ENCODE peak calls at places on chromosomes 5 and 9, in five cellular contexts. One of them, this sample, is unnamed.

GRCh38 chr9:77432053-77432452 is 216.1 kb downstream of the GNA14 start:
- DNase-seq in mucosa of descending colon: no peak
- DNase-seq in A549: no peak
- DNase-seq in heart right ventricle: no peak
- DNase-seq in aorta: no peak
- DNase-seq in this sample: no peak

GRCh38 chr9:102069969-102070368 is 331.5 kb upstream of the GRIN3A start:
- DNase-seq in mucosa of descending colon: no peak
- DNase-seq in A549: no peak
- DNase-seq in heart right ventricle: no peak
- DNase-seq in aorta: no peak
- DNase-seq in this sample: no peak

GRCh38 chr5:157607371-157608161 is 32.0 kb upstream of the ADAM19 start:
- DNase-seq in mucosa of descending colon: peak
- DNase-seq in A549: peak
- DNase-seq in heart right ventricle: no peak
- DNase-seq in aorta: no peak
- DNase-seq in this sample: peak

GRCh38 chr5:124599048-124599973 is 147.1 kb downstream of the ZNF608 start:
- DNase-seq in mucosa of descending colon: no peak
- DNase-seq in A549: peak
- DNase-seq in heart right ventricle: no peak
- DNase-seq in aorta: no peak
- DNase-seq in this sample: peak

GRCh38 chr9:126637002-126637849 is 23.5 kb downstream of the LMX1B start:
- DNase-seq in mucosa of descending colon: no peak
- DNase-seq in A549: no peak
- DNase-seq in heart right ventricle: no peak
- DNase-seq in aorta: no peak
- DNase-seq in this sample: no peak

GRCh38 chr5:88140396-88140862 is 128.2 kb downstream of the TMEM161B start:
- DNase-seq in mucosa of descending colon: no peak
- DNase-seq in A549: no peak
- DNase-seq in heart right ventricle: no peak
- DNase-seq in aorta: peak
- DNase-seq in this sample: no peak

GRCh38 chr5:113147088-113147487 is 170.5 kb downstream of the DCP2 start:
- DNase-seq in mucosa of descending colon: no peak
- DNase-seq in A549: no peak
- DNase-seq in heart right ventricle: no peak
- DNase-seq in aorta: no peak
- DNase-seq in this sample: peak

GRCh38 chr9:18721267-18722079 is 247.5 kb downstream of the ADAMTSL1 start:
- DNase-seq in mucosa of descending colon: no peak
- DNase-seq in A549: no peak
- DNase-seq in heart right ventricle: no peak
- DNase-seq in aorta: no peak
- DNase-seq in this sample: no peak

GRCh38 chr9:102518324-102518723 is 476.8 kb upstream of the CYLC2 start:
- DNase-seq in mucosa of descending colon: no peak
- DNase-seq in A549: no peak
- DNase-seq in heart right ventricle: no peak
- DNase-seq in aorta: no peak
- DNase-seq in this sample: no peak

GRCh38 chr9:23563497-23563896 is 262.5 kb downstream of the ELAVL2 start:
- DNase-seq in mucosa of descending colon: no peak
- DNase-seq in A549: no peak
- DNase-seq in heart right ventricle: no peak
- DNase-seq in aorta: no peak
- DNase-seq in this sample: no peak

GRCh38 chr5:52804359-52804758 is 16.6 kb downstream of the ITGA1 start:
- DNase-seq in mucosa of descending colon: no peak
- DNase-seq in A549: no peak
- DNase-seq in heart right ventricle: no peak
- DNase-seq in aorta: no peak
- DNase-seq in this sample: no peak

GRCh38 chr5:78841767-78842166 is 143.3 kb downstream of the ARSB start:
- DNase-seq in mucosa of descending colon: no peak
- DNase-seq in A549: no peak
- DNase-seq in heart right ventricle: no peak
- DNase-seq in aorta: no peak
- DNase-seq in this sample: peak

GRCh38 chr5:150763023-150763793 is 4.4 kb upstream of the DCTN4 start:
- DNase-seq in mucosa of descending colon: no peak
- DNase-seq in A549: peak
- DNase-seq in heart right ventricle: peak
- DNase-seq in aorta: no peak
- DNase-seq in this sample: peak

GRCh38 chr5:109575506-109575905 is 114.2 kb upstream of the MAN2A1 start:
- DNase-seq in mucosa of descending colon: no peak
- DNase-seq in A549: no peak
- DNase-seq in heart right ventricle: no peak
- DNase-seq in aorta: no peak
- DNase-seq in this sample: no peak

GRCh38 chr9:37191403-37192089 is 71.2 kb downstream of the ZCCHC7 start:
- DNase-seq in mucosa of descending colon: no peak
- DNase-seq in A549: no peak
- DNase-seq in heart right ventricle: no peak
- DNase-seq in aorta: no peak
- DNase-seq in this sample: no peak

GRCh38 chr5:56319281-56320242 is 86.4 kb upstream of the ANKRD55 start:
- DNase-seq in mucosa of descending colon: no peak
- DNase-seq in A549: no peak
- DNase-seq in heart right ventricle: peak
- DNase-seq in aorta: no peak
- DNase-seq in this sample: no peak

DNA sequence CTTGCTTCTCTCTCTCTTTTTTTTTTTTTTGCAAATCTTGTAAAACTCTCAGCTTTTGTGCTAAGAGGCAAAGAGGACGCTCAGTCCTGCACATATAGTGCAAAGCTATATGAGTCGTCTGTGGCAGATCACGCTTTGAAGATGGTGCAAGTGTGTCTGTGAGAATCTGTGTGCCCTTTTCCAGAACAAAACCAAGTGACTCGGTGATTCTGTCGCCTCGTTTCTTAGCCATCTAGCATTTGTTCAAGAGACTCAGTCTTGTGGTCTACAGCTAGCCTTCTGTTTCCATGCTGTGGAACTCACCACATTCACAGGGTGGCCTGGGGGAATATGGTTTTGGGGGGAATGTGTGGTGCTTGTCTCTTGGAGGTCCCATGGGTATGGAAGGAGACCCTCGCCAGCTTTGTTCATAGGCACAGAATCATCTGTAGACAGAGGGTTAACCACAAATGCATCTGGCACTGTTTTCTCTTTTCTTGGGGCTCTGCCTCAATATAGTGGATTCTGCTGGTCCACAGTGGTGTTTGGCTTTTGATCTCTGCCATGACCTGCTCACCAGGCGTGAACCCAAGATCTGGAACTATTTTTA is 82.1 kb downstream of the C9orf152 start:
- DNase-seq in mucosa of descending colon: no peak
- DNase-seq in A549: no peak
- DNase-seq in heart right ventricle: no peak
- DNase-seq in aorta: no peak
- DNase-seq in this sample: no peak
- H3K4me3 ChIP-seq in mucosa of descending colon: no peak
- H3K4me3 ChIP-seq in A549: peak
- H3K4me3 ChIP-seq in heart right ventricle: peak
- H3K4me3 ChIP-seq in aorta: peak
- H3K4me3 ChIP-seq in this sample: peak

GRCh38 chr5:93623153-93623552 is 40.1 kb downstream of the NR2F1 start:
- DNase-seq in mucosa of descending colon: no peak
- DNase-seq in A549: no peak
- DNase-seq in heart right ventricle: no peak
- DNase-seq in aorta: no peak
- DNase-seq in this sample: no peak

GRCh38 chr5:93620487-93621339 is 37.7 kb downstream of the NR2F1 start:
- DNase-seq in mucosa of descending colon: peak
- DNase-seq in A549: peak
- DNase-seq in heart right ventricle: peak
- DNase-seq in aorta: peak
- DNase-seq in this sample: peak

GRCh38 chr5:93626801-93627200 is 43.8 kb downstream of the NR2F1 start:
- DNase-seq in mucosa of descending colon: no peak
- DNase-seq in A549: no peak
- DNase-seq in heart right ventricle: no peak
- DNase-seq in aorta: no peak
- DNase-seq in this sample: no peak

GRCh38 chr5:93621340-93621872 is 38.4 kb downstream of the NR2F1 start:
- DNase-seq in mucosa of descending colon: peak
- DNase-seq in A549: peak
- DNase-seq in heart right ventricle: peak
- DNase-seq in aorta: peak
- DNase-seq in this sample: no peak

DNA sequence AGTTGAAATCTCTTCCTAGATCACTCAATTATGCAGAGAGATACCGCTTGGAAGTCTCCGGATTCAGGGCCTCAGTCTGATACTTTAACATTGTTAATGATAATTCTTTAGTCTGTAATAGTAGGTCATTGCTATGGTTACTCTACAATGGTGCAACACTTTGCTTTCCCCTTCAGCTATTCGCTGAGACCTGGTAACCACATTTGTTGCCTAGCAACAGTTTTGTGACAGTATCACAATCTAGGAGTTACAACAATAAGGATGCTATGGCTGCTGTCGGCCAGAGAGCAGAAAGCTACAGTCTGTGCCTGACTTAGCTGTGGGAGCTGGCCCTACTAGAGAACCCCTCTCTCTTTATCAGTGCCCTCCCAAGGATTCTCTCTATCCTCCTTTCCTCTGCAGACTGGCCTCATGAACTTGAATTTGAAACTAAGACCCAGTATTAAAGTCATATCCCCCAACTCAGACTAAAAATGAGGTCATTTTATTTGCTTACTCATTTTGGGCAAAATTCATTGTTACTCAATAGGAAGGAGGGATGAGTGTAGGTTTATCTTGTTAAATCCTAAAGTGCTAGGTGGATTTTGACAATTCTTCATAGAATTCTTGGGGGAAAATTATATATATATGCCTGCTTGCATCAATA is 39.3 kb downstream of the NR2F1 start:
- DNase-seq in mucosa of descending colon: no peak
- DNase-seq in A549: peak
- DNase-seq in heart right ventricle: no peak
- DNase-seq in aorta: no peak
- DNase-seq in this sample: no peak
- H3K4me3 ChIP-seq in mucosa of descending colon: no peak
- H3K4me3 ChIP-seq in A549: peak
- H3K4me3 ChIP-seq in heart right ventricle: peak
- H3K4me3 ChIP-seq in aorta: no peak
- H3K4me3 ChIP-seq in this sample: no peak

GRCh38 chr5:1003296-1003937 is 5.2 kb upstream of the NKD2 start:
- DNase-seq in mucosa of descending colon: peak
- DNase-seq in A549: no peak
- DNase-seq in heart right ventricle: no peak
- DNase-seq in aorta: peak
- DNase-seq in this sample: no peak

GRCh38 chr5:1000329-1000728 is 8.3 kb upstream of the NKD2 start:
- DNase-seq in mucosa of descending colon: peak
- DNase-seq in A549: no peak
- DNase-seq in heart right ventricle: no peak
- DNase-seq in aorta: peak
- DNase-seq in this sample: no peak

GRCh38 chr5:1002836-1003235 is 5.8 kb upstream of the NKD2 start:
- DNase-seq in mucosa of descending colon: peak
- DNase-seq in A549: no peak
- DNase-seq in heart right ventricle: no peak
- DNase-seq in aorta: peak
- DNase-seq in this sample: no peak

GRCh38 chr5:1001406-1002270 is 7.0 kb upstream of the NKD2 start:
- DNase-seq in mucosa of descending colon: peak
- DNase-seq in A549: no peak
- DNase-seq in heart right ventricle: peak
- DNase-seq in aorta: peak
- DNase-seq in this sample: no peak

DNA sequence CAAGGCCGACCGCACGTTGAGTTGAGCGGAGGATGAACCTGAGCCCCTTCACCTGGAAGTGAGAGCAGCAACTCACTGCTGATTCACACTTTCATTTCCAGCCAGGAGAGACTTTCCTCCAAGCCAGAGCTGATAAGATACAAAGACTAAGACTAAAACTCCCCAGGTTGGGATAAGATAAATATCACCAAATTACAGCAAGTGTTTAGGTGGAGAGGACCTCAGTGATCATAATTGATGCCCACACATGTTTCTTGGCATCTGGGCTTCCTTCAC is 6.4 kb upstream of the NKD2 start:
- DNase-seq in mucosa of descending colon: no peak
- DNase-seq in A549: no peak
- DNase-seq in heart right ventricle: no peak
- DNase-seq in aorta: no peak
- DNase-seq in this sample: no peak
- H3K4me3 ChIP-seq in mucosa of descending colon: no peak
- H3K4me3 ChIP-seq in A549: no peak
- H3K4me3 ChIP-seq in heart right ventricle: no peak
- H3K4me3 ChIP-seq in aorta: no peak
- H3K4me3 ChIP-seq in this sample: no peak

GRCh38 chr9:137454506-137455360 is 4.4 kb downstream of the NSMF start:
- DNase-seq in mucosa of descending colon: peak
- DNase-seq in A549: no peak
- DNase-seq in heart right ventricle: no peak
- DNase-seq in aorta: peak
- DNase-seq in this sample: peak
- H3K4me3 ChIP-seq in mucosa of descending colon: no peak
- H3K4me3 ChIP-seq in A549: no peak
- H3K4me3 ChIP-seq in heart right ventricle: peak
- H3K4me3 ChIP-seq in aorta: no peak
- H3K4me3 ChIP-seq in this sample: peak

GRCh38 chr9:13186774-13187173 is 92.7 kb downstream of the MPDZ start:
- DNase-seq in mucosa of descending colon: no peak
- DNase-seq in A549: no peak
- DNase-seq in heart right ventricle: no peak
- DNase-seq in aorta: no peak
- DNase-seq in this sample: peak
- H3K4me3 ChIP-seq in mucosa of descending colon: no peak
- H3K4me3 ChIP-seq in A549: no peak
- H3K4me3 ChIP-seq in heart right ventricle: no peak
- H3K4me3 ChIP-seq in aorta: peak
- H3K4me3 ChIP-seq in this sample: peak

GRCh38 chr9:4148215-4148561 is 151.7 kb downstream of the GLIS3 start:
- DNase-seq in mucosa of descending colon: no peak
- DNase-seq in A549: no peak
- DNase-seq in heart right ventricle: no peak
- DNase-seq in aorta: no peak
- DNase-seq in this sample: no peak
- H3K4me3 ChIP-seq in mucosa of descending colon: no peak
- H3K4me3 ChIP-seq in A549: no peak
- H3K4me3 ChIP-seq in heart right ventricle: no peak
- H3K4me3 ChIP-seq in aorta: no peak
- H3K4me3 ChIP-seq in this sample: no peak

This sample was measured in fibroblast of the aortic adventitia.